ENCODE peak calls at places on chromosomes 2 and 18, in six cellular contexts. R, P, I, L, K and D are unnamed samples.

GRCh38 chr2:54678719-54679118 is 44.7 kb upstream of the EML6 start:
- DNase-seq in K (no peak), R (no peak), I (no peak), P (no peak), L (no peak), D (no peak)

GRCh38 chr2:158667567-158667966 is 127.5 kb upstream of the DAPL1 start:
- DNase-seq in R (no peak), K (peak), P (no peak), L (no peak), I (no peak), D (no peak)

GRCh38 chr2:158845869-158846268 is 50.8 kb downstream of the DAPL1 start:
- DNase-seq in R (no peak), P (no peak), I (no peak), K (peak), L (no peak), D (no peak)

GRCh38 chr2:174577967-174578589 is 19.5 kb downstream of the WIPF1 start:
- DNase-seq in L (peak), I (no peak), K (peak), R (peak), P (no peak), D (no peak)

GRCh38 chr18:68035709-68036522 is 519.4 kb upstream of the DSEL start:
- DNase-seq in K (no peak), L (no peak), R (no peak), I (no peak), P (no peak), D (no peak)

GRCh38 chr2:64841462-64841861 is 147.7 kb upstream of the SLC1A4 start:
- DNase-seq in R (no peak), P (no peak), L (no peak), K (no peak), I (no peak), D (no peak)

GRCh38 chr2:181471783-181472182 is 14.6 kb downstream of the ITGA4 start:
- DNase-seq in L (no peak), K (no peak), R (no peak), P (no peak), I (no peak), D (no peak)

GRCh38 chr2:106363788-106364187 is 104.4 kb downstream of the RGPD3 start:
- DNase-seq in L (no peak), I (no peak), K (no peak), P (no peak), R (no peak), D (no peak)

GRCh38 chr18:36328916-36329315 is 31.4 kb downstream of the FHOD3 start:
- DNase-seq in K (no peak), P (no peak), I (no peak), L (peak), R (no peak), D (no peak)

GRCh38 chr2:108348816-108349570 is 28.8 kb upstream of the SULT1C4 start:
- DNase-seq in L (no peak), R (no peak), I (no peak), P (no peak), K (no peak), D (no peak)

GRCh38 chr2:241852116-241852980 is 6.3 kb downstream of the PDCD1 start:
- DNase-seq in R (no peak), K (no peak), I (peak), L (no peak), P (no peak), D (peak)

GRCh38 chr2:165196411-165196810 is 7.4 kb downstream of the SCN3A start:
- DNase-seq in L (no peak), I (no peak), K (no peak), R (no peak), P (no peak), D (no peak)

GRCh38 chr18:3444954-3445353 is 5.0 kb upstream of the TGIF1 start:
- DNase-seq in K (no peak), P (no peak), R (no peak), L (no peak), I (no peak), D (no peak)

GRCh38 chr2:233074106-233074505 is 14.0 kb downstream of the INPP5D start:
- DNase-seq in R (no peak), L (no peak), P (no peak), I (peak), K (no peak), D (no peak)

GRCh38 chr2:20093263-20094141 is 42.1 kb upstream of the LAPTM4A start:
- DNase-seq in L (peak), R (no peak), I (no peak), K (peak), P (no peak), D (peak)

GRCh38 chr2:27316655-27317412 is 6.1 kb downstream of the MPV17 start:
- DNase-seq in L (no peak), R (no peak), P (no peak), K (no peak), I (peak), D (no peak)

GRCh38 chr2:3222636-3223035 is 155.0 kb downstream of the EIPR1 start:
- DNase-seq in L (no peak), P (no peak), R (peak), I (no peak), K (no peak), D (no peak)

GRCh38 chr2:23127465-23127864 is 257.5 kb upstream of the KLHL29 start:
- DNase-seq in P (no peak), L (peak), I (no peak), R (no peak), K (no peak), D (peak)

GRCh38 chr18:55780591-55781071 is 192.6 kb upstream of the TCF4 start:
- DNase-seq in K (no peak), R (no peak), I (no peak), P (no peak), L (no peak), D (no peak)

GRCh38 chr2:124267821-124268220 is 242.7 kb downstream of the CNTNAP5 start:
- DNase-seq in P (no peak), K (no peak), L (peak), I (no peak), R (no peak), D (no peak)

GRCh38 chr2:79511320-79511951 is 1.4 kb upstream of the CTNNA2 start:
- DNase-seq in P (no peak), L (peak), I (no peak), R (no peak), K (peak), D (no peak)

GRCh38 chr18:24089059-24089458 is 49.8 kb upstream of the CABYR start:
- DNase-seq in K (peak), P (no peak), R (no peak), L (no peak), I (no peak), D (no peak)

GRCh38 chr2:6800553-6800952 is 65.2 kb downstream of the CMPK2 start:
- DNase-seq in R (no peak), L (no peak), P (no peak), I (no peak), K (no peak), D (no peak)